ENCODE peak calls at places on chromosomes 6 and 20, in nine cellular contexts. R is heart right ventricle; B is astrocyte of the spinal cord; I is nephron progenitor cell; S is upper lobe of left lung; Y is dorsolateral prefrontal cortex; M is adrenal gland; P is upper lobe of right lung; T is CD8-positive, alpha-beta T cell. G is an unnamed sample.

GRCh38 chr6:3577517-3577916 is 120.7 kb upstream of the SLC22A23 start:
- DNase-seq in R (no peak), B (no peak), I (no peak), S (no peak), Y (no peak), M (no peak), P (no peak), T (no peak), G (no peak)

GRCh38 chr20:45235995-45236394 is 14.8 kb downstream of the SEMG2 start:
- DNase-seq in R (no peak), B (no peak), I (no peak), S (no peak), Y (no peak), M (no peak), P (peak; percentile 73), T (no peak), G (no peak)

GRCh38 chr6:161353208-161353613 is 79.3 kb upstream of the AGPAT4 start:
- DNase-seq in R (no peak), B (no peak), I (peak; percentile 44), S (no peak), Y (no peak), M (no peak), P (no peak), T (no peak), G (no peak)

GRCh38 chr6:43933111-43933885 is 163.3 kb downstream of the VEGFA start:
- DNase-seq in R (no peak), B (peak; percentile 40), I (peak; percentile 69), S (no peak), Y (no peak), M (no peak), P (peak; percentile 48), T (no peak), G (no peak)

GRCh38 chr20:54745780-54746179 is 270.4 kb downstream of the DOK5 start:
- DNase-seq in R (no peak), B (no peak), I (no peak), S (no peak), Y (no peak), M (no peak), P (no peak), T (no peak), G (no peak)

GRCh38 chr6:13980534-13980933 is 55.8 kb downstream of the RNF182 start:
- DNase-seq in R (no peak), B (no peak), I (no peak), S (no peak), Y (no peak), M (no peak), P (no peak), T (no peak), G (no peak)

GRCh38 chr6:73739097-73739496 is 43.1 kb downstream of the CD109 start:
- DNase-seq in R (no peak), B (peak; percentile 80), I (peak; percentile 8), S (no peak), Y (no peak), M (no peak), P (no peak), T (no peak), G (no peak)

GRCh38 chr20:4150095-4150492 is 134.7 kb upstream of the RNF24 start:
- DNase-seq in R (no peak), B (peak; percentile 69), I (no peak), S (no peak), Y (no peak), M (peak; percentile 17), P (peak; percentile 22), T (no peak), G (no peak)

GRCh38 chr6:98946877-98947410 is 802 bp downstream of the FBXL4 start:
- DNase-seq in R (peak; percentile 27), B (peak; percentile 25), I (no peak), S (no peak), Y (peak; percentile 21), M (peak; percentile 44), P (peak; percentile 65), T (peak; percentile 8), G (peak; percentile 27)

GRCh38 chr6:167825759-167826229 is 917 bp upstream of the AFDN start:
- DNase-seq in R (peak; percentile 44), B (no peak), I (peak; percentile 75), S (peak; percentile 90), Y (no peak), M (peak; percentile 62), P (peak; percentile 85), T (no peak), G (no peak)

GRCh38 chr20:20318318-20319161 is 49.4 kb upstream of the INSM1 start:
- DNase-seq in R (no peak), B (no peak), I (no peak), S (no peak), Y (no peak), M (no peak), P (no peak), T (no peak), G (no peak)

GRCh38 chr20:54323227-54323734 is 115.4 kb downstream of the PFDN4 start:
- DNase-seq in R (no peak), B (no peak), I (no peak), S (no peak), Y (no peak), M (no peak), P (no peak), T (no peak), G (no peak)

GRCh38 chr6:28090902-28091586 is 10.7 kb downstream of the ZNF165 start:
- DNase-seq in R (peak; percentile 37), B (no peak), I (no peak), S (peak; percentile 72), Y (no peak), M (no peak), P (no peak), T (no peak), G (no peak)

GRCh38 chr20:38458314-38458713 is 14.3 kb upstream of the RALGAPB start:
- DNase-seq in R (no peak), B (no peak), I (no peak), S (no peak), Y (no peak), M (no peak), P (no peak), T (no peak), G (no peak)

GRCh38 chr20:8293791-8294190 is 161.7 kb downstream of the PLCB1 start:
- DNase-seq in R (no peak), B (no peak), I (no peak), S (no peak), Y (no peak), M (no peak), P (no peak), T (no peak), G (no peak)

GRCh38 chr6:127119361-127120108 is 1.1 kb downstream of the RSPO3 start:
- DNase-seq in R (no peak), B (no peak), I (peak; percentile 77), S (peak; percentile 89), Y (no peak), M (no peak), P (peak; percentile 68), T (no peak), G (no peak)

GRCh38 chr6:10720229-10720959 is 2.5 kb upstream of the TMEM14C start:
- DNase-seq in R (peak; percentile 74), B (peak; percentile 22), I (no peak), S (peak; percentile 93), Y (no peak), M (no peak), P (peak; percentile 80), T (peak; percentile 19), G (no peak)
- TF ChIP-seq CTCF in R (no peak), B (no peak), I (no peak), S (no peak), Y (no peak), M (no peak), P (no peak), T (no peak), G (no peak)

GRCh38 chr6:6788394-6789020 is 200.0 kb downstream of the LY86 start:
- DNase-seq in R (no peak), B (no peak), I (no peak), S (no peak), Y (no peak), M (no peak), P (no peak), T (no peak), G (no peak)
- TF ChIP-seq CTCF in R (peak; percentile 21), B (peak; percentile 48), I (peak; percentile 33), S (peak; percentile 37), Y (no peak), M (peak; percentile 43), P (peak; percentile 62), T (peak; percentile 35), G (no peak)

GRCh38 chr6:31896856-31897611 is 464 bp downstream of the EHMT2 start:
- DNase-seq in R (no peak), B (no peak), I (peak; percentile 55), S (no peak), Y (no peak), M (no peak), P (no peak), T (no peak), G (no peak)
- TF ChIP-seq CTCF in R (no peak), B (no peak), I (no peak), S (peak; percentile 43), Y (no peak), M (no peak), P (no peak), T (no peak), G (no peak)

DNA sequence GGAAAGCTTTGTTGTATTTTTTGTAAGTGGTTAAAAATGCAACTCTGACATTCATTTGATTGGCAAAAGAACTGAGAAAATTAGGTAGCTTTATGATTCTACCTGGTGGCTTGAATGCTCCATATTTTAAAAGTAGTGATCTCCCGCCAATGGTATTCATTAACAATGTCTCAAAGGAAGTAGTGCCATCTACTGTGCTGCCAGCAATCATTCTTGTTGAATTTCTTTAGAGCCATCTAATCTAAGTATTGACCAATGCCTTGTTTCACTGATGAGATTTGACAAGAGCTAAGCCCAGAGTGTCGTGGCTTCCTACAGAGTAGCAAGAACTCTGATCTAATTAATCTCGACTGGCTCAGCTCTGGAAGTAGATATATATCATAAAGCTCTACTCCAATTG is 696.7 kb downstream of the C6orf118 start:
- DNase-seq in R (no peak), B (no peak), I (no peak), S (no peak), Y (no peak), M (no peak), P (no peak), T (no peak), G (no peak)
- TF ChIP-seq CTCF in R (no peak), B (no peak), I (no peak), S (no peak), Y (no peak), M (no peak), P (no peak), T (no peak), G (no peak)

GRCh38 chr6:4778086-4778485 is 1.9 kb downstream of the CDYL start:
- DNase-seq in R (no peak), B (no peak), I (no peak), S (no peak), Y (no peak), M (no peak), P (no peak), T (no peak), G (no peak)
- TF ChIP-seq CTCF in R (no peak), B (no peak), I (no peak), S (no peak), Y (no peak), M (no peak), P (no peak), T (no peak), G (no peak)